ENCODE peak calls at places on chromosomes 7 and 10, in nine cellular contexts. B is effector CD4-positive, alpha-beta T cell; F is iris pigment epithelial cell; G is stimulated activated CD4-positive, alpha-beta T cell treated with anti-CD3 and anti-CD28 coated beads, Interleukin-1b, Interleukin-23, amount 100 ng/mL, for 1 hour; Z is non-pigmented ciliary epithelial cell; Y is islet precursor cell; X is CD8-positive, alpha-beta T cell; Q is kidney; K is Jurkat, Clone E6-1. M is an unnamed sample.

GRCh38 chr7:158027646-158028045 is 560.0 kb downstream of the PTPRN2 start:
- DNase-seq in B (no peak), F (no peak), G (no peak), Z (no peak), Y (no peak), X (no peak), Q (no peak), K (no peak), M (no peak)

GRCh38 chr7:29112721-29113120 is 33.6 kb downstream of the CPVL start:
- DNase-seq in B (no peak), F (no peak), G (no peak), Z (no peak), Y (no peak), X (no peak), Q (no peak), K (no peak), M (no peak)

GRCh38 chr7:28348631-28349030 is 63.7 kb upstream of the CREB5 start:
- DNase-seq in B (no peak), F (no peak), G (no peak), Z (no peak), Y (no peak), X (no peak), Q (no peak), K (no peak), M (no peak)

GRCh38 chr7:102432476-102433318 is 678 bp upstream of the ORAI2 start:
- DNase-seq in B (no peak), F (no peak), G (no peak), Z (no peak), Y (peak; percentile 65), X (no peak), Q (no peak), K (no peak), M (peak; percentile 87)

GRCh38 chr10:22003111-22003963 is at the start of gene DNAJC1:
- DNase-seq in B (peak; percentile 98), F (peak; percentile 93), G (peak; percentile 95), Z (peak; percentile 63), Y (peak; percentile 99), X (peak; percentile 99), Q (peak; percentile 99), K (peak; percentile 91), M (peak; percentile 98)

GRCh38 chr10:62795093-62795492 is 9.4 kb upstream of the ADO start:
- DNase-seq in B (no peak), F (no peak), G (no peak), Z (no peak), Y (no peak), X (no peak), Q (no peak), K (no peak), M (no peak)

GRCh38 chr10:646118-646524 is 43.3 kb downstream of the DIP2C start:
- DNase-seq in B (no peak), F (no peak), G (no peak), Z (no peak), Y (peak; percentile 84), X (no peak), Q (peak; percentile 73), K (no peak), M (no peak)

GRCh38 chr7:85341121-85341520 is 154.3 kb upstream of the SEMA3D start:
- DNase-seq in B (no peak), F (no peak), G (no peak), Z (no peak), Y (no peak), X (no peak), Q (no peak), K (no peak), M (no peak)

GRCh38 chr10:92757066-92757716 is 67.4 kb downstream of the HHEX start:
- DNase-seq in B (no peak), F (peak; percentile 92), G (no peak), Z (peak; percentile 32), Y (peak; percentile 72), X (no peak), Q (peak; percentile 83), K (no peak), M (peak; percentile 94)

GRCh38 chr10:87093461-87094372 is 926 bp downstream of the GLUD1 start:
- DNase-seq in B (peak; percentile 55), F (peak; percentile 50), G (no peak), Z (no peak), Y (peak; percentile 80), X (peak; percentile 70), Q (peak; percentile 89), K (peak; percentile 14), M (peak; percentile 75)

GRCh38 chr7:82122290-82122689 is 321.3 kb downstream of the CACNA2D1 start:
- DNase-seq in B (no peak), F (no peak), G (no peak), Z (no peak), Y (no peak), X (no peak), Q (no peak), K (no peak), M (no peak)

GRCh38 chr10:67697646-67698245 is 1.8 kb upstream of the CTNNA3 start:
- DNase-seq in B (peak; percentile 13), F (peak; percentile 68), G (no peak), Z (peak; percentile 23), Y (no peak), X (peak; percentile 11), Q (no peak), K (peak; percentile 51), M (peak; percentile 71)

GRCh38 chr7:28354601-28355062 is 57.7 kb upstream of the CREB5 start:
- DNase-seq in B (no peak), F (peak; percentile 71), G (no peak), Z (peak; percentile 30), Y (no peak), X (no peak), Q (no peak), K (no peak), M (no peak)